ENCODE peak calls at places on chromosomes 4 and X, in six cellular contexts. One of them, this sample, is unnamed.

GRCh38 chr4:152590179-152591031 is 54.5 kb upstream of the FBXW7 start:
- DNase-seq in SK-N-SH: peak
- DNase-seq in K562: no peak
- DNase-seq in HCT116: no peak
- DNase-seq in H1: no peak
- DNase-seq in GM12878: no peak
- DNase-seq in this sample: no peak

GRCh38 chr4:26632916-26633315 is 49.0 kb downstream of the TBC1D19 start:
- DNase-seq in SK-N-SH: no peak
- DNase-seq in K562: no peak
- DNase-seq in HCT116: no peak
- DNase-seq in GM12878: no peak
- DNase-seq in H1: no peak
- DNase-seq in this sample: no peak

GRCh38 chrX:110310896-110311295 is 7.0 kb downstream of the AMMECR1 start:
- DNase-seq in K562: peak
- DNase-seq in HCT116: no peak
- DNase-seq in GM12878: no peak
- DNase-seq in H1: no peak
- DNase-seq in SK-N-SH: no peak
- DNase-seq in this sample: no peak

GRCh38 chrX:14056201-14056600 is 26.5 kb upstream of the GEMIN8 start:
- DNase-seq in HCT116: no peak
- DNase-seq in H1: no peak
- DNase-seq in SK-N-SH: no peak
- DNase-seq in K562: no peak
- DNase-seq in GM12878: no peak
- DNase-seq in this sample: no peak

GRCh38 chrX:8724176-8724757 is 7.7 kb downstream of the ANOS1 start:
- DNase-seq in GM12878: no peak
- DNase-seq in H1: no peak
- DNase-seq in SK-N-SH: peak
- DNase-seq in K562: peak
- DNase-seq in HCT116: no peak
- DNase-seq in this sample: no peak

GRCh38 chr4:2789351-2789750 is 3.5 kb upstream of the SH3BP2 start:
- DNase-seq in HCT116: no peak
- DNase-seq in SK-N-SH: no peak
- DNase-seq in GM12878: no peak
- DNase-seq in K562: no peak
- DNase-seq in H1: no peak
- DNase-seq in this sample: no peak

GRCh38 chr4:114236370-114236769 is 256.9 kb upstream of the ARSJ start:
- DNase-seq in SK-N-SH: no peak
- DNase-seq in H1: no peak
- DNase-seq in GM12878: no peak
- DNase-seq in HCT116: no peak
- DNase-seq in K562: no peak
- DNase-seq in this sample: no peak

GRCh38 chrX:42087960-42088359 is 164.6 kb upstream of the CASK start:
- DNase-seq in GM12878: no peak
- DNase-seq in K562: no peak
- DNase-seq in HCT116: no peak
- DNase-seq in H1: no peak
- DNase-seq in SK-N-SH: no peak
- DNase-seq in this sample: no peak

GRCh38 chr4:48645225-48645794 is 134.8 kb downstream of the FRYL start:
- DNase-seq in GM12878: no peak
- DNase-seq in K562: no peak
- DNase-seq in SK-N-SH: no peak
- DNase-seq in H1: no peak
- DNase-seq in HCT116: no peak
- DNase-seq in this sample: no peak

GRCh38 chrX:101740642-101741041 is 81.0 kb upstream of the ARMCX2 start:
- DNase-seq in SK-N-SH: no peak
- DNase-seq in GM12878: no peak
- DNase-seq in H1: no peak
- DNase-seq in K562: no peak
- DNase-seq in HCT116: no peak
- DNase-seq in this sample: no peak

GRCh38 chrX:1933964-1934363 is 319.1 kb downstream of the ASMT start:
- DNase-seq in SK-N-SH: no peak
- DNase-seq in K562: no peak
- DNase-seq in GM12878: no peak
- DNase-seq in H1: no peak
- DNase-seq in HCT116: no peak
- DNase-seq in this sample: no peak

GRCh38 chrX:49039598-49040375 is 3.4 kb downstream of the TFE3 start:
- DNase-seq in K562: peak
- DNase-seq in GM12878: no peak
- DNase-seq in H1: peak
- DNase-seq in SK-N-SH: peak
- DNase-seq in HCT116: peak
- DNase-seq in this sample: peak

GRCh38 chr4:5705672-5706310 is 2.6 kb downstream of the EVC2 start:
- DNase-seq in H1: no peak
- DNase-seq in GM12878: no peak
- DNase-seq in SK-N-SH: peak
- DNase-seq in K562: no peak
- DNase-seq in HCT116: no peak
- DNase-seq in this sample: peak

GRCh38 chr4:174314770-174315169 is 31.1 kb downstream of the CEP44 start:
- DNase-seq in HCT116: no peak
- DNase-seq in H1: no peak
- DNase-seq in SK-N-SH: no peak
- DNase-seq in GM12878: no peak
- DNase-seq in K562: peak
- DNase-seq in this sample: no peak

GRCh38 chrX:17183566-17183965 is 191.4 kb upstream of the NHS start:
- DNase-seq in K562: no peak
- DNase-seq in SK-N-SH: no peak
- DNase-seq in H1: no peak
- DNase-seq in HCT116: no peak
- DNase-seq in GM12878: no peak
- DNase-seq in this sample: no peak

GRCh38 chrX:46626566-46626965 is 53.0 kb downstream of the CHST7 start:
- DNase-seq in HCT116: no peak
- DNase-seq in SK-N-SH: no peak
- DNase-seq in GM12878: no peak
- DNase-seq in K562: no peak
- DNase-seq in H1: no peak
- DNase-seq in this sample: no peak

GRCh38 chr4:12729384-12729783 is 754.8 kb downstream of the RAB28 start:
- DNase-seq in SK-N-SH: peak
- DNase-seq in HCT116: peak
- DNase-seq in GM12878: no peak
- DNase-seq in K562: peak
- DNase-seq in H1: no peak
- DNase-seq in this sample: peak

GRCh38 chrX:96591418-96591817 is 93.2 kb upstream of the DIAPH2 start:
- DNase-seq in H1: no peak
- DNase-seq in SK-N-SH: no peak
- DNase-seq in GM12878: no peak
- DNase-seq in K562: no peak
- DNase-seq in HCT116: no peak
- DNase-seq in this sample: no peak

GRCh38 chr4:7967501-7968261 is 28.0 kb upstream of the AFAP1 start:
- DNase-seq in SK-N-SH: no peak
- DNase-seq in H1: no peak
- DNase-seq in K562: no peak
- DNase-seq in GM12878: no peak
- DNase-seq in HCT116: no peak
- DNase-seq in this sample: no peak

GRCh38 chrX:154529206-154529612 is 13.2 kb upstream of the FAM3A start:
- DNase-seq in H1: no peak
- DNase-seq in HCT116: no peak
- DNase-seq in K562: no peak
- DNase-seq in GM12878: no peak
- DNase-seq in SK-N-SH: no peak
- DNase-seq in this sample: no peak

GRCh38 chr4:184895012-184895795 is 69.4 kb upstream of the ACSL1 start:
- DNase-seq in K562: no peak
- DNase-seq in SK-N-SH: no peak
- DNase-seq in GM12878: no peak
- DNase-seq in HCT116: no peak
- DNase-seq in H1: no peak
- DNase-seq in this sample: peak

GRCh38 chrX:39988496-39988895 is 109.3 kb downstream of the BCOR start:
- DNase-seq in K562: no peak
- DNase-seq in GM12878: no peak
- DNase-seq in H1: no peak
- DNase-seq in SK-N-SH: no peak
- DNase-seq in HCT116: no peak
- DNase-seq in this sample: no peak

GRCh38 chrX:46577116-46578005 is 3.8 kb downstream of the CHST7 start:
- DNase-seq in H1: no peak
- DNase-seq in K562: no peak
- DNase-seq in SK-N-SH: no peak
- DNase-seq in GM12878: no peak
- DNase-seq in HCT116: no peak
- DNase-seq in this sample: no peak

GRCh38 chr4:107261241-107261874 is 225.2 kb upstream of the DKK2 start:
- DNase-seq in SK-N-SH: no peak
- DNase-seq in H1: no peak
- DNase-seq in HCT116: no peak
- DNase-seq in GM12878: no peak
- DNase-seq in K562: no peak
- DNase-seq in this sample: no peak

GRCh38 chr4:113404846-113405245 is 355.4 kb downstream of the ANK2 start:
- DNase-seq in SK-N-SH: no peak
- DNase-seq in H1: no peak
- DNase-seq in K562: no peak
- DNase-seq in HCT116: no peak
- DNase-seq in GM12878: no peak
- DNase-seq in this sample: no peak

GRCh38 chr4:188976644-188977115 is 837.4 kb downstream of the TRIML1 start:
- DNase-seq in K562: no peak
- DNase-seq in H1: no peak
- DNase-seq in HCT116: no peak
- DNase-seq in GM12878: no peak
- DNase-seq in SK-N-SH: no peak
- DNase-seq in this sample: no peak

GRCh38 chrX:39883664-39884063 is 214.1 kb downstream of the BCOR start:
- DNase-seq in H1: no peak
- DNase-seq in K562: no peak
- DNase-seq in HCT116: no peak
- DNase-seq in SK-N-SH: no peak
- DNase-seq in GM12878: no peak
- DNase-seq in this sample: no peak

GRCh38 chr4:184807797-184808718 is 17.7 kb downstream of the ACSL1 start:
- DNase-seq in GM12878: no peak
- DNase-seq in H1: peak
- DNase-seq in K562: no peak
- DNase-seq in SK-N-SH: no peak
- DNase-seq in HCT116: no peak
- DNase-seq in this sample: no peak

GRCh38 chrX:54885740-54886139 is 34.9 kb upstream of the TRO start:
- DNase-seq in H1: no peak
- DNase-seq in HCT116: no peak
- DNase-seq in SK-N-SH: no peak
- DNase-seq in K562: no peak
- DNase-seq in GM12878: no peak
- DNase-seq in this sample: no peak

GRCh38 chrX:32447640-32448039 is 763.7 kb downstream of the DMD start:
- DNase-seq in K562: no peak
- DNase-seq in GM12878: no peak
- DNase-seq in SK-N-SH: no peak
- DNase-seq in H1: no peak
- DNase-seq in HCT116: no peak
- DNase-seq in this sample: no peak
- TF ChIP-seq JUND in K562: no peak
- TF ChIP-seq JUND in GM12878: no peak
- TF ChIP-seq JUND in SK-N-SH: no peak
- TF ChIP-seq JUND in H1: no peak
- TF ChIP-seq JUND in HCT116: no peak
- TF ChIP-seq JUND in this sample: no peak

GRCh38 chr4:81031389-81032173 is 1.1 kb downstream of the BMP3 start:
- DNase-seq in HCT116: no peak
- DNase-seq in GM12878: no peak
- DNase-seq in SK-N-SH: peak
- DNase-seq in K562: no peak
- DNase-seq in H1: peak
- DNase-seq in this sample: no peak

GRCh38 chr4:81032805-81033684 is 2.5 kb downstream of the BMP3 start:
- DNase-seq in K562: no peak
- DNase-seq in SK-N-SH: no peak
- DNase-seq in GM12878: no peak
- DNase-seq in HCT116: no peak
- DNase-seq in H1: no peak
- DNase-seq in this sample: no peak

GRCh38 chr4:81032174-81032551 is 1.7 kb downstream of the BMP3 start:
- DNase-seq in H1: no peak
- DNase-seq in SK-N-SH: no peak
- DNase-seq in HCT116: no peak
- DNase-seq in K562: no peak
- DNase-seq in GM12878: no peak
- DNase-seq in this sample: no peak

GRCh38 chr4:81030061-81030616 is 369 bp upstream of the BMP3 start:
- DNase-seq in HCT116: no peak
- DNase-seq in H1: peak
- DNase-seq in K562: no peak
- DNase-seq in SK-N-SH: no peak
- DNase-seq in GM12878: no peak
- DNase-seq in this sample: no peak

GRCh38 chr4:81030617-81031388 is at the start of gene BMP3:
- DNase-seq in K562: no peak
- DNase-seq in SK-N-SH: no peak
- DNase-seq in GM12878: no peak
- DNase-seq in HCT116: no peak
- DNase-seq in H1: peak
- DNase-seq in this sample: no peak
- TF ChIP-seq JUND in K562: no peak
- TF ChIP-seq JUND in SK-N-SH: no peak
- TF ChIP-seq JUND in GM12878: no peak
- TF ChIP-seq JUND in HCT116: no peak
- TF ChIP-seq JUND in H1: no peak
- TF ChIP-seq JUND in this sample: no peak

DNA sequence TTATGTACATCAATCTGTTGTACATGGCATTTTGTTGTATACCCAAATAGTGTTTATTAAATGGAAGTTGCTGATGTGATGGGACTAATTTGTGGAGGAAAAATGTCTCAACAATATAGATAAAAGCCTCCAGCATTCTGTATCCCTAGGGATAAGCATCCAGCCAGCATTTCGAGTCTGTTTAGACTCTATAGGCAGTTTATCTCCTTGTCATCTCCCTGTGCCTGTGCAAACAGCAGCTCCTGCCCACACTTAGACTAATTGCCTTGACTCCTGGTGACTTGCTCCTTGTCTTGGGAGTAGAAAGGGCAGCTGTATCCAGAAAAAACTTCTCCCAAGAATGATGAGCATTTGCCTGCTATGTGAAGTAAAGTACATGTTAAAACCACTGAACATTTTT is 83.8 kb downstream of the DOCK11 start:
- DNase-seq in SK-N-SH: no peak
- DNase-seq in H1: no peak
- DNase-seq in K562: no peak
- DNase-seq in GM12878: no peak
- DNase-seq in HCT116: no peak
- DNase-seq in this sample: peak
- TF ChIP-seq JUND in SK-N-SH: no peak
- TF ChIP-seq JUND in H1: no peak
- TF ChIP-seq JUND in K562: no peak
- TF ChIP-seq JUND in GM12878: no peak
- TF ChIP-seq JUND in HCT116: no peak
- TF ChIP-seq JUND in this sample: no peak

GRCh38 chr4:124121511-124121934 is 591.0 kb downstream of the ANKRD50 start:
- DNase-seq in SK-N-SH: no peak
- DNase-seq in HCT116: no peak
- DNase-seq in GM12878: no peak
- DNase-seq in H1: no peak
- DNase-seq in K562: no peak
- DNase-seq in this sample: no peak
- TF ChIP-seq JUND in SK-N-SH: no peak
- TF ChIP-seq JUND in HCT116: no peak
- TF ChIP-seq JUND in GM12878: no peak
- TF ChIP-seq JUND in H1: no peak
- TF ChIP-seq JUND in K562: no peak
- TF ChIP-seq JUND in this sample: no peak

This sample was measured in T47D.